ENCODE peak calls at places on chromosomes 11 and 22, in seven cellular contexts. One of them, this sample, is unnamed.
A peak's percentile ranks its signal among the peaks of the same experiment; 100 is the strongest.

GRCh38 chr11:131371791-131372104 is 1.3 kb downstream of the NTM start:
- DNase-seq in activated CD4-positive, alpha-beta T cell treated with anti-CD3 and anti-CD28 coated beads, Interleukin-2, amount 50 U/mL, for 1 hour: no peak
- DNase-seq in stromal cell of bone marrow: no peak
- DNase-seq in AG08396: no peak
- DNase-seq in RWPE2: no peak
- DNase-seq in hippocampal formation: no peak
- DNase-seq in stimulated activated CD4-positive, alpha-beta T cell treated with anti-CD3 and anti-CD28 coated beads, Interleukin-1b, Interleukin-23, amount 100 ng/mL, for 48 hours: no peak
- DNase-seq in this sample: no peak

GRCh38 chr11:64356498-64357411 is 2.2 kb upstream of the RPS6KA4 start:
- DNase-seq in hippocampal formation: no peak
- DNase-seq in stromal cell of bone marrow: no peak
- DNase-seq in activated CD4-positive, alpha-beta T cell treated with anti-CD3 and anti-CD28 coated beads, Interleukin-2, amount 50 U/mL, for 1 hour: peak; percentile 21
- DNase-seq in stimulated activated CD4-positive, alpha-beta T cell treated with anti-CD3 and anti-CD28 coated beads, Interleukin-1b, Interleukin-23, amount 100 ng/mL, for 48 hours: peak; percentile 55
- DNase-seq in AG08396: no peak
- DNase-seq in RWPE2: peak; percentile 52
- DNase-seq in this sample: peak; percentile 93

GRCh38 chr22:45208993-45209838 is 31.5 kb downstream of the KIAA0930 start:
- DNase-seq in RWPE2: peak; percentile 52
- DNase-seq in AG08396: peak; percentile 73
- DNase-seq in stimulated activated CD4-positive, alpha-beta T cell treated with anti-CD3 and anti-CD28 coated beads, Interleukin-1b, Interleukin-23, amount 100 ng/mL, for 48 hours: peak; percentile 22
- DNase-seq in hippocampal formation: peak; percentile 74
- DNase-seq in stromal cell of bone marrow: peak; percentile 43
- DNase-seq in activated CD4-positive, alpha-beta T cell treated with anti-CD3 and anti-CD28 coated beads, Interleukin-2, amount 50 U/mL, for 1 hour: peak; percentile 35
- DNase-seq in this sample: peak; percentile 90

GRCh38 chr11:61904539-61905048 is 12.8 kb downstream of the RAB3IL1 start:
- DNase-seq in AG08396: no peak
- DNase-seq in stimulated activated CD4-positive, alpha-beta T cell treated with anti-CD3 and anti-CD28 coated beads, Interleukin-1b, Interleukin-23, amount 100 ng/mL, for 48 hours: no peak
- DNase-seq in RWPE2: no peak
- DNase-seq in hippocampal formation: no peak
- DNase-seq in activated CD4-positive, alpha-beta T cell treated with anti-CD3 and anti-CD28 coated beads, Interleukin-2, amount 50 U/mL, for 1 hour: no peak
- DNase-seq in stromal cell of bone marrow: no peak
- DNase-seq in this sample: no peak

GRCh38 chr22:46003271-46004091 is 26.5 kb upstream of the WNT7B start:
- DNase-seq in stromal cell of bone marrow: no peak
- DNase-seq in activated CD4-positive, alpha-beta T cell treated with anti-CD3 and anti-CD28 coated beads, Interleukin-2, amount 50 U/mL, for 1 hour: no peak
- DNase-seq in AG08396: no peak
- DNase-seq in RWPE2: peak; percentile 53
- DNase-seq in stimulated activated CD4-positive, alpha-beta T cell treated with anti-CD3 and anti-CD28 coated beads, Interleukin-1b, Interleukin-23, amount 100 ng/mL, for 48 hours: no peak
- DNase-seq in hippocampal formation: no peak
- DNase-seq in this sample: peak; percentile 82

GRCh38 chr11:64655901-64656601 is 65.0 kb downstream of the SLC22A12 start:
- DNase-seq in stimulated activated CD4-positive, alpha-beta T cell treated with anti-CD3 and anti-CD28 coated beads, Interleukin-1b, Interleukin-23, amount 100 ng/mL, for 48 hours: no peak
- DNase-seq in AG08396: no peak
- DNase-seq in activated CD4-positive, alpha-beta T cell treated with anti-CD3 and anti-CD28 coated beads, Interleukin-2, amount 50 U/mL, for 1 hour: no peak
- DNase-seq in stromal cell of bone marrow: no peak
- DNase-seq in hippocampal formation: no peak
- DNase-seq in RWPE2: no peak
- DNase-seq in this sample: no peak

GRCh38 chr22:41620646-41621098 is at the start of gene DESI1:
- DNase-seq in stromal cell of bone marrow: no peak
- DNase-seq in AG08396: no peak
- DNase-seq in activated CD4-positive, alpha-beta T cell treated with anti-CD3 and anti-CD28 coated beads, Interleukin-2, amount 50 U/mL, for 1 hour: no peak
- DNase-seq in stimulated activated CD4-positive, alpha-beta T cell treated with anti-CD3 and anti-CD28 coated beads, Interleukin-1b, Interleukin-23, amount 100 ng/mL, for 48 hours: no peak
- DNase-seq in hippocampal formation: no peak
- DNase-seq in RWPE2: no peak
- DNase-seq in this sample: no peak

GRCh38 chr22:34845391-34845790 is 220.6 kb upstream of the ISX start:
- DNase-seq in AG08396: no peak
- DNase-seq in stromal cell of bone marrow: no peak
- DNase-seq in activated CD4-positive, alpha-beta T cell treated with anti-CD3 and anti-CD28 coated beads, Interleukin-2, amount 50 U/mL, for 1 hour: no peak
- DNase-seq in stimulated activated CD4-positive, alpha-beta T cell treated with anti-CD3 and anti-CD28 coated beads, Interleukin-1b, Interleukin-23, amount 100 ng/mL, for 48 hours: no peak
- DNase-seq in RWPE2: no peak
- DNase-seq in hippocampal formation: no peak
- DNase-seq in this sample: no peak

GRCh38 chr22:29011200-29011867 is 50.3 kb downstream of the C22orf31 start:
- DNase-seq in hippocampal formation: peak; percentile 41
- DNase-seq in AG08396: no peak
- DNase-seq in RWPE2: no peak
- DNase-seq in activated CD4-positive, alpha-beta T cell treated with anti-CD3 and anti-CD28 coated beads, Interleukin-2, amount 50 U/mL, for 1 hour: no peak
- DNase-seq in stromal cell of bone marrow: no peak
- DNase-seq in stimulated activated CD4-positive, alpha-beta T cell treated with anti-CD3 and anti-CD28 coated beads, Interleukin-1b, Interleukin-23, amount 100 ng/mL, for 48 hours: no peak
- DNase-seq in this sample: no peak

GRCh38 chr11:133726576-133726975 is 118.7 kb downstream of the SPATA19 start:
- DNase-seq in activated CD4-positive, alpha-beta T cell treated with anti-CD3 and anti-CD28 coated beads, Interleukin-2, amount 50 U/mL, for 1 hour: no peak
- DNase-seq in AG08396: no peak
- DNase-seq in RWPE2: no peak
- DNase-seq in hippocampal formation: no peak
- DNase-seq in stromal cell of bone marrow: no peak
- DNase-seq in stimulated activated CD4-positive, alpha-beta T cell treated with anti-CD3 and anti-CD28 coated beads, Interleukin-1b, Interleukin-23, amount 100 ng/mL, for 48 hours: no peak
- DNase-seq in this sample: no peak

GRCh38 chr22:36323182-36323854 is 64.4 kb downstream of the MYH9 start:
- DNase-seq in activated CD4-positive, alpha-beta T cell treated with anti-CD3 and anti-CD28 coated beads, Interleukin-2, amount 50 U/mL, for 1 hour: no peak
- DNase-seq in hippocampal formation: peak; percentile 40
- DNase-seq in AG08396: peak; percentile 76
- DNase-seq in stromal cell of bone marrow: peak; percentile 76
- DNase-seq in RWPE2: no peak
- DNase-seq in stimulated activated CD4-positive, alpha-beta T cell treated with anti-CD3 and anti-CD28 coated beads, Interleukin-1b, Interleukin-23, amount 100 ng/mL, for 48 hours: no peak
- DNase-seq in this sample: no peak

GRCh38 chr11:11291432-11292015 is 61.5 kb downstream of the CSNK2A3 start:
- DNase-seq in activated CD4-positive, alpha-beta T cell treated with anti-CD3 and anti-CD28 coated beads, Interleukin-2, amount 50 U/mL, for 1 hour: no peak
- DNase-seq in RWPE2: no peak
- DNase-seq in AG08396: no peak
- DNase-seq in stromal cell of bone marrow: no peak
- DNase-seq in hippocampal formation: no peak
- DNase-seq in stimulated activated CD4-positive, alpha-beta T cell treated with anti-CD3 and anti-CD28 coated beads, Interleukin-1b, Interleukin-23, amount 100 ng/mL, for 48 hours: no peak
- DNase-seq in this sample: no peak

GRCh38 chr11:97683733-97684132 is 1293.9 kb downstream of the JRKL start:
- DNase-seq in hippocampal formation: no peak
- DNase-seq in activated CD4-positive, alpha-beta T cell treated with anti-CD3 and anti-CD28 coated beads, Interleukin-2, amount 50 U/mL, for 1 hour: no peak
- DNase-seq in stimulated activated CD4-positive, alpha-beta T cell treated with anti-CD3 and anti-CD28 coated beads, Interleukin-1b, Interleukin-23, amount 100 ng/mL, for 48 hours: no peak
- DNase-seq in RWPE2: no peak
- DNase-seq in stromal cell of bone marrow: no peak
- DNase-seq in AG08396: no peak
- DNase-seq in this sample: no peak

GRCh38 chr11:102118937-102119336 is 8.7 kb downstream of the YAP1 start:
- DNase-seq in hippocampal formation: no peak
- DNase-seq in stimulated activated CD4-positive, alpha-beta T cell treated with anti-CD3 and anti-CD28 coated beads, Interleukin-1b, Interleukin-23, amount 100 ng/mL, for 48 hours: no peak
- DNase-seq in RWPE2: no peak
- DNase-seq in activated CD4-positive, alpha-beta T cell treated with anti-CD3 and anti-CD28 coated beads, Interleukin-2, amount 50 U/mL, for 1 hour: no peak
- DNase-seq in AG08396: no peak
- DNase-seq in stromal cell of bone marrow: no peak
- DNase-seq in this sample: no peak

GRCh38 chr11:65880844-65881421 is 1.3 kb downstream of the CTSW start:
- DNase-seq in RWPE2: peak; percentile 52
- DNase-seq in stimulated activated CD4-positive, alpha-beta T cell treated with anti-CD3 and anti-CD28 coated beads, Interleukin-1b, Interleukin-23, amount 100 ng/mL, for 48 hours: no peak
- DNase-seq in hippocampal formation: no peak
- DNase-seq in activated CD4-positive, alpha-beta T cell treated with anti-CD3 and anti-CD28 coated beads, Interleukin-2, amount 50 U/mL, for 1 hour: no peak
- DNase-seq in AG08396: no peak
- DNase-seq in stromal cell of bone marrow: no peak
- DNase-seq in this sample: peak; percentile 78

GRCh38 chr11:8080674-8081590 is at the start of gene TUB:
- DNase-seq in activated CD4-positive, alpha-beta T cell treated with anti-CD3 and anti-CD28 coated beads, Interleukin-2, amount 50 U/mL, for 1 hour: no peak
- DNase-seq in RWPE2: no peak
- DNase-seq in AG08396: peak; percentile 78
- DNase-seq in hippocampal formation: no peak
- DNase-seq in stimulated activated CD4-positive, alpha-beta T cell treated with anti-CD3 and anti-CD28 coated beads, Interleukin-1b, Interleukin-23, amount 100 ng/mL, for 48 hours: no peak
- DNase-seq in stromal cell of bone marrow: no peak
- DNase-seq in this sample: peak; percentile 69

This sample was measured in chondrocyte.